ENCODE peak calls at places on chromosomes 5 and 9, in five cellular contexts. U is tibial nerve, B is A549, E is stomach, D is GM12878. G is an unnamed sample.

GRCh38 chr5:124650960-124651662 is 95.3 kb downstream of the ZNF608 start:
- DNase-seq in D (no peak), U (no peak), E (no peak), B (no peak), G (no peak)

GRCh38 chr9:112790231-112790774 is 39.7 kb downstream of the SNX30 start:
- DNase-seq in U (no peak), B (no peak), D (no peak), E (no peak), G (no peak)

GRCh38 chr9:123339666-123340414 is 16.2 kb upstream of the CRB2 start:
- DNase-seq in E (no peak), B (no peak), D (peak; percentile 78), U (no peak), G (no peak)

GRCh38 chr5:17224858-17225436 is 7.5 kb downstream of the BASP1 start:
- DNase-seq in U (no peak), E (no peak), B (no peak), D (peak; percentile 59), G (no peak)

GRCh38 chr5:87526131-87526530 is 113.4 kb upstream of the CCNH start:
- DNase-seq in D (no peak), B (no peak), E (no peak), U (no peak), G (no peak)

GRCh38 chr5:40381676-40382363 is 297.9 kb upstream of the PTGER4 start:
- DNase-seq in B (no peak), D (no peak), U (no peak), E (no peak), G (no peak)

GRCh38 chr9:99353408-99353807 is 131.3 kb downstream of the SEC61B start:
- DNase-seq in U (peak; percentile 67), B (no peak), E (no peak), D (no peak), G (no peak)

GRCh38 chr5:96033116-96033515 is 71.5 kb upstream of the ELL2 start:
- DNase-seq in D (no peak), B (no peak), E (no peak), U (no peak), G (no peak)

GRCh38 chr5:74643160-74643562 is 2.6 kb upstream of the ENC1 start:
- DNase-seq in U (no peak), B (no peak), E (no peak), D (no peak), G (no peak)

GRCh38 chr5:14118551-14119320 is 24.4 kb upstream of the TRIO start:
- DNase-seq in U (no peak), B (no peak), D (no peak), E (no peak), G (no peak)

GRCh38 chr5:10106285-10106684 is 143.4 kb downstream of the ATPSCKMT start:
- DNase-seq in U (no peak), E (no peak), B (no peak), D (no peak), G (no peak)

GRCh38 chr9:73133042-73133651 is 18.5 kb upstream of the ANXA1 start:
- DNase-seq in U (no peak), B (no peak), E (no peak), D (no peak), G (no peak)

GRCh38 chr5:103031607-103032006 is 88.3 kb downstream of the GIN1 start:
- DNase-seq in U (no peak), B (peak; percentile 24), E (no peak), D (no peak), G (no peak)

GRCh38 chr5:139877129-139877597 is 81.6 kb downstream of the PSD2 start:
- DNase-seq in D (no peak), U (no peak), B (no peak), E (no peak), G (no peak)

GRCh38 chr9:117485176-117485575 is 70.3 kb upstream of the ASTN2 start:
- DNase-seq in D (no peak), E (no peak), B (no peak), U (no peak), G (no peak)

GRCh38 chr9:17349816-17350215 is 215.0 kb downstream of the CNTLN start:
- DNase-seq in B (no peak), E (no peak), U (no peak), D (no peak), G (no peak)

GRCh38 chr5:151158287-151158661 is 695 bp upstream of the ANXA6 start:
- DNase-seq in D (no peak), E (no peak), B (no peak), U (no peak), G (peak; percentile 63)
- TF ChIP-seq EP300 in D (no peak), E (no peak), B (no peak), U (no peak), G (no peak)

GRCh38 chr9:136109351-136110081 is 9.2 kb downstream of the TMEM250 start:
- DNase-seq in D (peak; percentile 77), E (peak; percentile 96), U (peak; percentile 79), B (peak; percentile 83), G (peak; percentile 92)
- TF ChIP-seq CTCF in D (peak; percentile 9), E (no peak), U (no peak), B (peak; percentile 15), G (no peak)

GRCh38 chr5:82422751-82423181 is 144.6 kb upstream of the RPS23 start:
- DNase-seq in E (no peak), B (no peak), U (peak; percentile 67), D (no peak), G (no peak)
- TF ChIP-seq EP300 in E (no peak), B (no peak), U (peak; percentile 92), D (no peak), G (no peak)

GRCh38 chr5:80591352-80591751 is 21.3 kb upstream of the ANKRD34B start:
- DNase-seq in U (no peak), D (no peak), E (no peak), B (no peak), G (no peak)
- TF ChIP-seq CTCF in U (no peak), D (no peak), E (no peak), B (no peak), G (no peak)